ENCODE peak calls at places on chromosomes 4 and X, in seven cellular contexts. R is cardiac muscle cell, Q is endodermal cell, N is GM23338, Z is right lobe of liver, O is brain microvascular endothelial cell, D is ovary. Y is an unnamed sample.

GRCh38 chr4:80201326-80202151 is 4.2 kb downstream of the PRDM8 start:
- DNase-seq in R (peak), Q (peak), N (peak), Z (peak), O (no peak), D (peak), Y (no peak)

GRCh38 chr4:172751550-172751949 is 417.1 kb upstream of the GALNT7 start:
- DNase-seq in R (no peak), Q (no peak), N (no peak), Z (no peak), O (no peak), D (no peak), Y (no peak)

GRCh38 chrX:312621-313331 is 5.8 kb downstream of the GTPBP6 start:
- DNase-seq in R (no peak), Q (no peak), N (no peak), Z (peak), O (no peak), D (peak), Y (no peak)

GRCh38 chr4:26779224-26779623 is 81.4 kb upstream of the STIM2 start:
- DNase-seq in R (no peak), Q (no peak), N (no peak), Z (no peak), O (no peak), D (no peak), Y (no peak)

GRCh38 chrX:49862093-49862492 is 17.2 kb upstream of the USP27X start:
- DNase-seq in R (no peak), Q (no peak), N (no peak), Z (no peak), O (no peak), D (no peak), Y (no peak)

GRCh38 chrX:38879631-38880220 is 78.5 kb downstream of the MID1IP1 start:
- DNase-seq in R (no peak), Q (no peak), N (no peak), Z (no peak), O (no peak), D (no peak), Y (no peak)

GRCh38 chrX:96435636-96436035 is 249.0 kb upstream of the DIAPH2 start:
- DNase-seq in R (no peak), Q (no peak), N (no peak), Z (no peak), O (peak), D (no peak), Y (no peak)

GRCh38 chr4:97560009-97560408 is 583.3 kb downstream of the STPG2 start:
- DNase-seq in R (no peak), Q (no peak), N (no peak), Z (no peak), O (no peak), D (no peak), Y (no peak)

GRCh38 chrX:41684138-41684537 is 4.6 kb upstream of the GPR34 start:
- DNase-seq in R (no peak), Q (no peak), N (no peak), Z (no peak), O (no peak), D (no peak), Y (no peak)

GRCh38 chr4:85828295-85828910 is 353.5 kb downstream of the ARHGAP24 start:
- DNase-seq in R (no peak), Q (no peak), N (no peak), Z (no peak), O (no peak), D (no peak), Y (no peak)

GRCh38 chr4:3331511-3332394 is 38.9 kb downstream of the RGS12 start:
- DNase-seq in R (no peak), Q (peak), N (no peak), Z (peak), O (no peak), D (no peak), Y (no peak)

GRCh38 chr4:1060121-1060520 is 48.7 kb downstream of the FGFRL1 start:
- DNase-seq in R (no peak), Q (peak), N (no peak), Z (no peak), O (no peak), D (no peak), Y (no peak)

GRCh38 chr4:77852892-77853495 is 9.6 kb upstream of the MRPL1 start:
- DNase-seq in R (no peak), Q (no peak), N (no peak), Z (no peak), O (no peak), D (no peak), Y (no peak)

GRCh38 chr4:104494822-104495559 is at the start of gene CXXC4:
- DNase-seq in R (peak), Q (peak), N (peak), Z (peak), O (peak), D (peak), Y (peak)

GRCh38 chr4:30950737-30951136 is 230.6 kb downstream of the PCDH7 start:
- DNase-seq in R (no peak), Q (no peak), N (no peak), Z (no peak), O (no peak), D (no peak), Y (no peak)

GRCh38 chrX:20029728-20030127 is 38.9 kb upstream of the BCLAF3 start:
- DNase-seq in R (no peak), Q (no peak), N (no peak), Z (peak), O (no peak), D (no peak), Y (no peak)

GRCh38 chr4:139443661-139444060 is 10.3 kb upstream of the RAB33B start:
- DNase-seq in R (no peak), Q (no peak), N (no peak), Z (no peak), O (no peak), D (no peak), Y (no peak)

GRCh38 chr4:152045781-152046571 is 285.2 kb upstream of the GATB start:
- DNase-seq in R (peak), Q (peak), N (peak), Z (no peak), O (no peak), D (peak), Y (peak)

GRCh38 chr4:6548201-6548881 is 26.6 kb upstream of the MAN2B2 start:
- DNase-seq in R (peak), Q (peak), N (peak), Z (no peak), O (peak), D (no peak), Y (no peak)

GRCh38 chr4:15525080-15525479 is 55.4 kb downstream of the CC2D2A start:
- DNase-seq in R (no peak), Q (no peak), N (no peak), Z (no peak), O (no peak), D (no peak), Y (no peak)

GRCh38 chr4:20395160-20395773 is 143.6 kb downstream of the SLIT2 start:
- DNase-seq in R (peak), Q (peak), N (peak), Z (peak), O (no peak), D (no peak), Y (no peak)

GRCh38 chrX:101208152-101208905 is 11.3 kb upstream of the DRP2 start:
- DNase-seq in R (no peak), Q (no peak), N (no peak), Z (no peak), O (peak), D (no peak), Y (no peak)

GRCh38 chr4:180913750-180914149 is 1329.5 kb upstream of the TENM3 start:
- DNase-seq in R (no peak), Q (no peak), N (no peak), Z (no peak), O (no peak), D (no peak), Y (no peak)

DNA sequence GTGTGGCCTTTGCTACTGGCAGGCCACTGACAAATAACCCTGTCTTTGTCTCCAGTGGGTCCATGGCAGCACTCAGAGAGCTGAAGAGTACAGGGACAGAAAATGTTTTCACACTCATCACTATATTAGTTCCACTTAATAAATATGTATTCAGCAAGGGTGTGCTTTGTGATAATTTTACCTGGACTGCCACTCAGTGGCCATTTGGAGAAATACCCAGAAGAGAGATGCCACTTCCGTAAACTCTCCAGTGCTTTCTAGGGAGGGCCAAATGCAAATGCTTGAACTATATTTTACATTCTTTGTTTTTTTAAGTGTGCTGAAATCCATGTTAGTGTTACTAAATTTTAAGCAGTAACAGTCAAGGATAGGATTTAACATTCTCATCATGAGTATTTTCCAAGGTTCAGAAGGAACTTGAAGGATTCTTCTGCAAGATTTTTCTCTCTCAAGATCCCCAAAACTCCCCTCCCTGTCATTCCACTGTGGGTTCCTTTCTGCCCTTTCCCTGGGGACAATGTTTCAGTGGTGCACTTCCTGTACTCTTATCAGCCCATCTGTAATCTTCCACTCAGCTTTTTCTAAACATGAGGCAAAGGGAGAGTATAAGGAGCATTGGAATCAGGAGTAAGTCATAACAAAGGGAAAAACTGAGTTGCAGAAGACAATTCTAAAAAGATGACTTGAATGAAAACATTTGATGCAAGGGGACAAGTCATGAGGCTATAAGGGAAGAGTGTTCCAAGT is 46.0 kb downstream of the TFDP3 start:
- DNase-seq in R (peak), Q (peak), N (peak), Z (no peak), O (peak), D (no peak), Y (no peak)
- TF ChIP-seq CTCF in R (peak), Q (peak), N (peak), Z (peak), O (peak), D (no peak), Y (peak)

GRCh38 chrX:7088968-7089615 is 58.4 kb upstream of the STS start:
- DNase-seq in R (peak), Q (peak), N (peak), Z (peak), O (no peak), D (no peak), Y (no peak)
- TF ChIP-seq CTCF in R (no peak), Q (peak), N (peak), Z (peak), O (peak), D (no peak), Y (no peak)

DNA sequence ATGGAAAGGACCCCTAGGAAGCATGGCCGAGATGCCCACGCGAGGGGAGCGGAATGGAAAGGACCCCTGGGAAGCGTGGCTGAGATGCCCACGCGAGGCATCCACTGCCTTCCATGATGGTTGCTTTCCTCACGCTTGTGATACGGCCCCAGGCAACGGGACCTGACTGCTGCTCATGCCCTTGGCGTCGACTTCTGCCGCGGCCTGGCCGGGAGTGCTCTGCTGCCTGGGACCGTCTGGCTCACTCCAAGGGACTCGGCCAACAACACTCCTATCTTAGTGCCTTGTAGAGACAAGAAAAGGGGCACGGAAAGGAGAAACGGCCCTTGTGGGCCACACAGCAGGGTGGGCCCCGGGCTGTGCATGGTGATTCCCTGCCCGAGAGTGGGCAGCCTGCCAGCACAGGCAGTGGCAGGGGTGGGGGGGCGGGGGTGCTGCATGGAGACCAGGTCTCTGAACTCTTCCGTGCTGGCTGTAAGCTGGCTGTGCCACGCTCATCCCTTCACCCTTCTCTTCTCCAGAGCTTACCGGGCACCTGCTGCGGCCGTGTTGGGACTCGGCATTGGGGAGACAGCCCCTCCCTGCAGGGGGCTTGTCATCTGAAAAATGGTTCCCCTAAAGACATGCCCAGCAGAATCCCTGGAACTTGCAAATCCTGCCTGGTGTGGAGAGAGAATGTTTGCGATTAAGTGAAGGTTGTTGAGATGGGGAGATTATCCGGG is 38.6 kb upstream of the HMX1 start:
- DNase-seq in R (no peak), Q (peak), N (no peak), Z (peak), O (no peak), D (no peak), Y (no peak)
- TF ChIP-seq CTCF in R (no peak), Q (no peak), N (no peak), Z (no peak), O (no peak), D (no peak), Y (no peak)

GRCh38 chrX:68896581-68896980 is 67.8 kb downstream of the EFNB1 start:
- DNase-seq in R (no peak), Q (no peak), N (no peak), Z (no peak), O (no peak), D (no peak), Y (no peak)

GRCh38 chrX:68895339-68896250 is 66.8 kb downstream of the EFNB1 start:
- DNase-seq in R (peak), Q (no peak), N (no peak), Z (no peak), O (no peak), D (peak), Y (no peak)

GRCh38 chrX:68894142-68894512 is 65.3 kb downstream of the EFNB1 start:
- DNase-seq in R (no peak), Q (no peak), N (no peak), Z (no peak), O (no peak), D (no peak), Y (no peak)

GRCh38 chrX:68892651-68893050 is 63.8 kb downstream of the EFNB1 start:
- DNase-seq in R (no peak), Q (no peak), N (no peak), Z (no peak), O (no peak), D (no peak), Y (no peak)

GRCh38 chrX:68894513-68895338 is 65.9 kb downstream of the EFNB1 start:
- DNase-seq in R (peak), Q (peak), N (peak), Z (no peak), O (peak), D (peak), Y (no peak)
- TF ChIP-seq CTCF in R (no peak), Q (no peak), N (no peak), Z (no peak), O (no peak), D (no peak), Y (no peak)

GRCh38 chrX:106957856-106958255 is 37.7 kb downstream of the CLDN2 start:
- DNase-seq in R (no peak), Q (no peak), N (no peak), Z (no peak), O (no peak), D (no peak), Y (no peak)

GRCh38 chrX:106955004-106955772 is 35.0 kb downstream of the CLDN2 start:
- DNase-seq in R (no peak), Q (no peak), N (no peak), Z (no peak), O (no peak), D (no peak), Y (no peak)

GRCh38 chrX:106964290-106964689 is 35.7 kb downstream of the MORC4 start:
- DNase-seq in R (no peak), Q (no peak), N (no peak), Z (no peak), O (no peak), D (no peak), Y (no peak)

GRCh38 chrX:106963111-106963510 is 36.9 kb downstream of the MORC4 start:
- DNase-seq in R (no peak), Q (no peak), N (no peak), Z (no peak), O (no peak), D (no peak), Y (no peak)

GRCh38 chrX:106959897-106960296 is 39.7 kb downstream of the CLDN2 start:
- DNase-seq in R (peak), Q (peak), N (peak), Z (no peak), O (peak), D (no peak), Y (no peak)
- TF ChIP-seq CTCF in R (peak), Q (peak), N (peak), Z (peak), O (peak), D (no peak), Y (no peak)

DNA sequence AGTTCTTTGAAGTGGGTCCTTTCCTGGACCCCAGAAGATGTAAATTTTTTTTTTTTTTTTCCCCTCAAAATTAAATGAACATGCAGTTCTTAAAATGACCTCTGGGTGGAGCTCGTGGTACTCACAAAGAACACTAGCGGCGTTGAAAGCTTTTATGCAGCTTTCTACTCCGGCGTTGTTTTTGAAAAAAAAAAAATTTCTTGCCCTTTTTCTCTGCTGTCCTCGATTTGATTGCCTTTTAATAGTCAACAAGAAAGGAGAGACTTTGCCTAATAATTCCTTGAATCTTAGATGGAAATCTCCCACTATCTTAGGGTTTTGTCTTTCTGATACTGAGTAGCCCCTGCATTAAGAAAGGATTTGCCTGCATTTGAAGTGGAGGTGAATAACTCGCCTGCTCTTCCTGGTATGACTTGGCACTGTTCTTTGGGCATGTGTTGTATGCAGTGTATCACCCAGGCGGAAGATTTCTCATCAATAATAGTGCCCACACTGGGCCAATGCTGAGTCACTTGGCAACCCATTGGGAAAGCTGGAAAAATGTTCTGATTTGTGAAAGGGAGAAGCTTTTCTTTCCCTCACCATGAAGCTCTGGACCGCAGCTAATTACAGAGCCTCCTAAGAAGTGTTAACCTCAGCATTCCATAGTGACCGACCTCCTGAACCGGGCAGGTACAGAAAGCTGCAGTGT is 104.0 kb downstream of the PHEX start:
- DNase-seq in R (peak), Q (no peak), N (peak), Z (no peak), O (no peak), D (no peak), Y (no peak)
- TF ChIP-seq CTCF in R (peak), Q (peak), N (peak), Z (peak), O (peak), D (no peak), Y (peak)

GRCh38 chrX:56253832-56254703 is 21.9 kb downstream of the KLF8 start:
- DNase-seq in R (no peak), Q (no peak), N (no peak), Z (no peak), O (no peak), D (no peak), Y (no peak)

GRCh38 chrX:56248492-56248891 is 16.3 kb downstream of the KLF8 start:
- DNase-seq in R (peak), Q (peak), N (peak), Z (no peak), O (peak), D (peak), Y (no peak)
- TF ChIP-seq CTCF in R (peak), Q (peak), N (peak), Z (peak), O (peak), D (no peak), Y (peak)

Y was measured in mesothelial cell of epicardium.